ENCODE peak calls at places on chromosomes 5 and 9, in five cellular contexts. E, Y, G, V and U are unnamed samples.

GRCh38 chr9:116888066-116888465 is 201.0 kb downstream of the TRIM32 start:
- DNase-seq in Y (no peak), G (no peak), E (no peak), V (no peak), U (no peak)

GRCh38 chr5:153601377-153601776 is 110.9 kb downstream of the GRIA1 start:
- DNase-seq in E (no peak), V (no peak), G (peak; percentile 28), Y (no peak), U (no peak)

GRCh38 chr9:38318755-38319495 is 73.6 kb upstream of the ALDH1B1 start:
- DNase-seq in E (no peak), Y (no peak), G (peak; percentile 90), V (peak; percentile 17), U (no peak)

GRCh38 chr5:15384581-15384980 is 115.4 kb upstream of the FBXL7 start:
- DNase-seq in E (no peak), V (no peak), G (no peak), Y (no peak), U (no peak)

GRCh38 chr5:152125806-152126205 is 201.2 kb upstream of the GLRA1 start:
- DNase-seq in E (no peak), Y (no peak), G (no peak), V (no peak), U (no peak)

GRCh38 chr9:125261501-125262216 is at the start of gene GAPVD1:
- DNase-seq in E (peak; percentile 78), G (peak; percentile 88), Y (peak; percentile 93), V (peak; percentile 94), U (peak; percentile 89)

GRCh38 chr9:85451680-85452079 is 290.1 kb downstream of the AGTPBP1 start:
- DNase-seq in V (no peak), E (no peak), G (no peak), Y (no peak), U (no peak)

GRCh38 chr9:127862075-127863011 is 7.9 kb upstream of the ENG start:
- DNase-seq in Y (no peak), G (no peak), E (no peak), V (no peak), U (no peak)

GRCh38 chr9:136791466-136792276 is 527 bp downstream of the TMEM141 start:
- DNase-seq in Y (peak; percentile 47), V (peak; percentile 91), G (no peak), E (peak; percentile 68), U (no peak)

GRCh38 chr5:150578781-150579461 is 61.5 kb upstream of the SYNPO start:
- DNase-seq in G (no peak), V (no peak), Y (no peak), E (no peak), U (no peak)

GRCh38 chr9:107389617-107390071 is 99.9 kb downstream of the KLF4 start:
- DNase-seq in V (no peak), G (no peak), Y (peak; percentile 65), E (no peak), U (no peak)

GRCh38 chr9:131639771-131640437 is 94.6 kb downstream of the PRRT1B start:
- DNase-seq in G (no peak), Y (no peak), E (no peak), V (no peak), U (no peak)

GRCh38 chr9:89579741-89580395 is 24.9 kb upstream of the GADD45G start:
- DNase-seq in G (no peak), Y (no peak), E (no peak), V (no peak), U (no peak)

GRCh38 chr9:87387351-87388055 is 110.2 kb upstream of the DAPK1 start:
- DNase-seq in G (no peak), E (no peak), V (no peak), Y (no peak), U (no peak)

GRCh38 chr9:35618854-35619799 is 914 bp upstream of the CD72 start:
- DNase-seq in G (peak; percentile 74), V (no peak), Y (no peak), E (no peak), U (no peak)

GRCh38 chr5:56297851-56298250 is 64.7 kb upstream of the ANKRD55 start:
- DNase-seq in E (no peak), V (no peak), G (no peak), Y (no peak), U (no peak)

GRCh38 chr9:28014212-28014611 is 440.9 kb upstream of the C9orf72 start:
- DNase-seq in E (no peak), Y (no peak), G (no peak), V (no peak), U (no peak)

GRCh38 chr5:69288069-69288468 is 44.5 kb downstream of the CCDC125 start:
- DNase-seq in V (no peak), Y (no peak), G (no peak), E (no peak), U (no peak)

GRCh38 chr9:16964228-16964627 is 93.8 kb upstream of the BNC2 start:
- DNase-seq in Y (no peak), G (no peak), V (no peak), E (peak; percentile 8), U (no peak)

GRCh38 chr9:76004526-76004925 is 114.1 kb downstream of the PCSK5 start:
- DNase-seq in V (no peak), E (no peak), Y (no peak), G (no peak), U (no peak)

GRCh38 chr5:135851907-135852805 is 17.7 kb downstream of the SLC25A48 start:
- DNase-seq in E (no peak), G (no peak), V (no peak), Y (no peak), U (no peak)

GRCh38 chr5:135859656-135860055 is 25.2 kb downstream of the SLC25A48 start:
- DNase-seq in E (no peak), V (no peak), Y (no peak), G (no peak), U (no peak)

GRCh38 chr5:135862744-135863143 is 28.3 kb downstream of the SLC25A48 start:
- DNase-seq in G (no peak), V (no peak), E (no peak), Y (no peak), U (no peak)

GRCh38 chr5:135861646-135862045 is 27.2 kb downstream of the SLC25A48 start:
- DNase-seq in E (no peak), G (no peak), Y (no peak), V (no peak), U (no peak)

DNA sequence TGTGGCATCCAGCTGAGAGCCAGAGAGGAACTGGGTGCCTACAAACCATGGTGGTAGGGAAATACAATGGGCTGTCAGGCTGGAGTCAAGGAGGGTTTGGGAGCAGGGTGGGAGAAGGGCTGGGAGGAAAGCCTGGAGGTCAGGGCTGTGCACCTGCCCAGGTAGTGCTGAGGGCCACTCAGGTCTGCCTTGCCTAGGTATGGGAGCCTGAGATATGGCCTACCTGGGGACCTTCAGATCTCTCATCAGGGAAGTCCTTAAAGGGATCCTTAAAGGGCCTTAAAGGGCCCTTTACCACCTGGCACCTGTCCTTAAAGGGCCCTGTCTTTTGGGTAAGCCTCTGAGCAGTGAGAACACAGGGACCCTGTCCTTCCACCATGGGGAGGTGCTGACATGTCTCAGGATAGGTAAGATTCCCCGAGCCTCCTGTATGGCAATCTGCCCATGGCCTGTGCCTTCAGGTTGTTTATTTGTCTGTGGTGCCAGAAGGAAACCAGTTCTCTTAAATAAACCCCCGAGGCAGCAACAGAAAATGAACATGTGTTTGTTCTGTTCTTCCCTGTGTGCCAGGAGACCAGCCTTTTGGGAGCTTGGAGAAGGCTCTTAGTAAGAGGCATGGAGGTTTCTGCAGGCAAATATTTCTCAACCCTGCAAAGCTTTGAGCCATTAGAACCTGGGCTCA is 23.3 kb downstream of the SLC25A48 start:
- DNase-seq in Y (no peak), V (no peak), E (no peak), G (no peak), U (no peak)
- H3K4me3 ChIP-seq in Y (no peak overlapping the region), V (no peak overlapping the region), E (no peak overlapping the region), G (no peak overlapping the region), U (no peak overlapping the region)

GRCh38 chr5:106827061-106827460 is 843.7 kb downstream of the EFNA5 start:
- DNase-seq in G (no peak), E (no peak), Y (no peak), V (no peak), U (no peak)
- H3K4me1 ChIP-seq in G (no peaks in the 10 kb centered on the region), E (no peaks in the 10 kb centered on the region), Y (no peaks in the 10 kb centered on the region), V (no peaks in the 10 kb centered on the region), U (no peaks in the 10 kb centered on the region)

GRCh38 chr9:132780230-132781007 is 97.7 kb downstream of the AK8 start:
- DNase-seq in G (peak; percentile 8), V (peak; percentile 37), Y (no peak), E (no peak), U (no peak)

GRCh38 chr9:132787748-132788159 is 90.3 kb downstream of the AK8 start:
- DNase-seq in Y (peak; percentile 9), G (peak; percentile 7), V (no peak), E (no peak), U (no peak)

GRCh38 chr9:132782106-132782505 is 96.0 kb downstream of the AK8 start:
- DNase-seq in G (no peak), E (no peak), Y (no peak), V (no peak), U (no peak)

GRCh38 chr9:132784286-132784820 is 93.7 kb downstream of the AK8 start:
- DNase-seq in G (no peak), V (no peak), Y (no peak), E (no peak), U (no peak)

DNA sequence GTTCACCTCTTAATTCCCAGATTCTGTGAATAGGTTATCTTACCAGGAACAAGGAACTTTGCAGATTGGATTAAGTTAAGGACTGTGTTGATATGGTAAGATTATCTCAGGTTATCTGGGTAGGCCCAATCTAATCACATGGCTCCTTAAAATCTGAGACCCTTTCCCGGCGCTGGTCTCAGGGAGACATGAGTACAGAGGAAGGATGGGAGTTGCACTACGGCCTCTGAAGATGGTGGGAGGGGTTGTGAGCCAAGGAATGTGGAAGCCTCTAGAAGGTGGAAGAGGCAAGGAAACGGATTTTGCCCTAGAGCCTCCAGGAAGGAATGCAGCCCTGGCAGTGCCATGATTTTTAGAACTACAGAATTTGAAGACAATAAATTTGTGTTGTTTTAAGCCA is 95.1 kb downstream of the AK8 start:
- DNase-seq in G (no peak), Y (no peak), E (no peak), V (no peak), U (no peak)
- TF ChIP-seq ZNF274 in G (no peak), Y (no peak), E (no peak), V (no peak), U (no peak)

GRCh38 chr9:33453999-33454660 is 6.7 kb upstream of the AQP3 start:
- DNase-seq in V (no peak), G (no peak), Y (no peak), E (no peak), U (no peak)

GRCh38 chr9:33455952-33456351 is 8.6 kb upstream of the AQP3 start:
- DNase-seq in G (no peak), Y (no peak), V (no peak), E (no peak), U (no peak)

GRCh38 chr9:33453286-33453882 is 6.0 kb upstream of the AQP3 start:
- DNase-seq in E (no peak), V (no peak), Y (no peak), G (no peak), U (no peak)

GRCh38 chr9:33450747-33451146 is 3.4 kb upstream of the AQP3 start:
- DNase-seq in G (no peak), E (no peak), V (no peak), Y (no peak), U (no peak)

DNA sequence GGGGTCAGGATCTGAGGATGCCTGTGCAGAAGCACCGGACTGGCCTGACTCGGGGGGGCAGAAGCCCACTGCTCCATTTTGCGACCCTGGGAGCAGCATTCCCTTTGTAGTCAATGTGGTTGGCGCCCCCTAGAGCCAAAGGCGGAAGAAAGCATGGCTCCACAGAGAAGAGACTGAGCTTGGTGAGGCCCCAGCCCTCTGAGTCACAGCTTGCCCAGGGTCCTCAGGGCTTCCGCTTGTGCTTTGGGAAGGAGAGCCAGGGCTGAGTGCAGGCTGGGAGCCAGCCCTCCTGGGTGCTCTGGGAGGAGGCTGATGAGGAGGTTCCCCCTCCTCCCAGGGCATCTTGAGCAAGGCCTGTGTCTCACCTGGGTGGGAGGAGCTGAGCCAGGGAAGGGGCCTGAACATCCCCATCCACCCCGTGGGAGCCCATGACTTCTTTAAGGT is 5.5 kb upstream of the AQP3 start:
- DNase-seq in Y (peak; percentile 73), E (peak; percentile 63), G (no peak), V (peak; percentile 88), U (peak; percentile 82)
- H3K4me3 ChIP-seq in Y (no peak overlapping the region), E (no peak overlapping the region), G (no peak overlapping the region), V (no peak overlapping the region), U (no peak overlapping the region)